ENCODE peak calls at places on chromosomes 1 and 21, in eight cellular contexts. One of them, this sample, is unnamed.

GRCh38 chr1:78839704-78840277 is 166.7 kb downstream of the ADGRL4 start:
- DNase-seq in GM20000: peak; percentile 37
- DNase-seq in GM12865: peak; percentile 50
- DNase-seq in pancreas: no peak
- DNase-seq in hepatocyte: peak; percentile 69
- DNase-seq in RWPE2: no peak
- DNase-seq in AG09319: no peak
- DNase-seq in fibroblast of lung: peak; percentile 19
- DNase-seq in this sample: no peak

GRCh38 chr1:214686497-214686896 is 83.5 kb downstream of the CENPF start:
- DNase-seq in GM20000: no peak
- DNase-seq in GM12865: no peak
- DNase-seq in pancreas: no peak
- DNase-seq in hepatocyte: no peak
- DNase-seq in RWPE2: no peak
- DNase-seq in AG09319: no peak
- DNase-seq in fibroblast of lung: no peak
- DNase-seq in this sample: no peak

GRCh38 chr1:224481601-224482000 is 47.0 kb upstream of the WDR26 start:
- DNase-seq in GM20000: no peak
- DNase-seq in GM12865: no peak
- DNase-seq in pancreas: no peak
- DNase-seq in hepatocyte: no peak
- DNase-seq in RWPE2: no peak
- DNase-seq in AG09319: no peak
- DNase-seq in fibroblast of lung: no peak
- DNase-seq in this sample: no peak

GRCh38 chr1:241840164-241840563 is 7.8 kb upstream of the EXO1 start:
- DNase-seq in GM20000: no peak
- DNase-seq in GM12865: no peak
- DNase-seq in pancreas: no peak
- DNase-seq in hepatocyte: no peak
- DNase-seq in RWPE2: no peak
- DNase-seq in AG09319: no peak
- DNase-seq in fibroblast of lung: no peak
- DNase-seq in this sample: no peak

GRCh38 chr1:4837752-4838151 is 183.3 kb downstream of the AJAP1 start:
- DNase-seq in GM20000: no peak
- DNase-seq in GM12865: no peak
- DNase-seq in pancreas: no peak
- DNase-seq in hepatocyte: no peak
- DNase-seq in RWPE2: no peak
- DNase-seq in AG09319: no peak
- DNase-seq in fibroblast of lung: no peak
- DNase-seq in this sample: no peak

GRCh38 chr1:160093069-160093395 is 5.4 kb downstream of the IGSF8 start:
- DNase-seq in GM20000: no peak
- DNase-seq in GM12865: no peak
- DNase-seq in pancreas: no peak
- DNase-seq in hepatocyte: no peak
- DNase-seq in RWPE2: no peak
- DNase-seq in AG09319: no peak
- DNase-seq in fibroblast of lung: no peak
- DNase-seq in this sample: no peak

GRCh38 chr21:31184462-31184861 is 146.2 kb upstream of the KRTAP19-8 start:
- DNase-seq in GM20000: peak; percentile 25
- DNase-seq in GM12865: no peak
- DNase-seq in pancreas: no peak
- DNase-seq in hepatocyte: no peak
- DNase-seq in RWPE2: no peak
- DNase-seq in AG09319: no peak
- DNase-seq in fibroblast of lung: no peak
- DNase-seq in this sample: no peak

GRCh38 chr1:241608379-241609033 is 31.7 kb downstream of the CHML start:
- DNase-seq in GM20000: no peak
- DNase-seq in GM12865: peak; percentile 22
- DNase-seq in pancreas: no peak
- DNase-seq in hepatocyte: no peak
- DNase-seq in RWPE2: no peak
- DNase-seq in AG09319: no peak
- DNase-seq in fibroblast of lung: peak; percentile 71
- DNase-seq in this sample: no peak

GRCh38 chr1:200314085-200314750 is 95.6 kb downstream of the ZNF281 start:
- DNase-seq in GM20000: no peak
- DNase-seq in GM12865: no peak
- DNase-seq in pancreas: no peak
- DNase-seq in hepatocyte: no peak
- DNase-seq in RWPE2: no peak
- DNase-seq in AG09319: no peak
- DNase-seq in fibroblast of lung: peak; percentile 78
- DNase-seq in this sample: no peak

GRCh38 chr1:12625276-12625675 is 7.3 kb upstream of the DHRS3 start:
- DNase-seq in GM20000: no peak
- DNase-seq in GM12865: no peak
- DNase-seq in pancreas: no peak
- DNase-seq in hepatocyte: no peak
- DNase-seq in RWPE2: no peak
- DNase-seq in AG09319: no peak
- DNase-seq in fibroblast of lung: no peak
- DNase-seq in this sample: no peak

GRCh38 chr1:8370046-8370881 is 52.4 kb downstream of the SLC45A1 start:
- DNase-seq in GM20000: no peak
- DNase-seq in GM12865: no peak
- DNase-seq in pancreas: no peak
- DNase-seq in hepatocyte: no peak
- DNase-seq in RWPE2: no peak
- DNase-seq in AG09319: no peak
- DNase-seq in fibroblast of lung: peak; percentile 83
- DNase-seq in this sample: no peak

GRCh38 chr1:3068400-3069361 is at the start of gene PRDM16:
- DNase-seq in GM20000: no peak
- DNase-seq in GM12865: peak; percentile 8
- DNase-seq in pancreas: peak; percentile 71
- DNase-seq in hepatocyte: peak; percentile 67
- DNase-seq in RWPE2: peak; percentile 55
- DNase-seq in AG09319: peak; percentile 4
- DNase-seq in fibroblast of lung: peak; percentile 69
- DNase-seq in this sample: no peak

GRCh38 chr1:182114627-182115023 is 53.1 kb upstream of the ZNF648 start:
- DNase-seq in GM20000: no peak
- DNase-seq in GM12865: no peak
- DNase-seq in pancreas: no peak
- DNase-seq in hepatocyte: no peak
- DNase-seq in RWPE2: no peak
- DNase-seq in AG09319: no peak
- DNase-seq in fibroblast of lung: no peak
- DNase-seq in this sample: no peak

GRCh38 chr1:177282976-177283375 is 112.2 kb downstream of the BRINP2 start:
- DNase-seq in GM20000: no peak
- DNase-seq in GM12865: no peak
- DNase-seq in pancreas: no peak
- DNase-seq in hepatocyte: no peak
- DNase-seq in RWPE2: no peak
- DNase-seq in AG09319: no peak
- DNase-seq in fibroblast of lung: no peak
- DNase-seq in this sample: no peak

GRCh38 chr21:19440792-19441494 is 1037.4 kb upstream of the TMPRSS15 start:
- DNase-seq in GM20000: no peak
- DNase-seq in GM12865: peak; percentile 15
- DNase-seq in pancreas: no peak
- DNase-seq in hepatocyte: no peak
- DNase-seq in RWPE2: no peak
- DNase-seq in AG09319: no peak
- DNase-seq in fibroblast of lung: no peak
- DNase-seq in this sample: no peak

GRCh38 chr1:100164226-100164625 is 13.8 kb downstream of the LRRC39 start:
- DNase-seq in GM20000: no peak
- DNase-seq in GM12865: no peak
- DNase-seq in pancreas: no peak
- DNase-seq in hepatocyte: no peak
- DNase-seq in RWPE2: no peak
- DNase-seq in AG09319: peak; percentile 76
- DNase-seq in fibroblast of lung: peak; percentile 75
- DNase-seq in this sample: no peak

GRCh38 chr1:117690230-117690629 is 84.4 kb downstream of the TENT5C start:
- DNase-seq in GM20000: no peak
- DNase-seq in GM12865: no peak
- DNase-seq in pancreas: no peak
- DNase-seq in hepatocyte: no peak
- DNase-seq in RWPE2: no peak
- DNase-seq in AG09319: no peak
- DNase-seq in fibroblast of lung: no peak
- DNase-seq in this sample: no peak

GRCh38 chr1:41361495-41362356 is 492 bp downstream of the FOXO6 start:
- DNase-seq in GM20000: peak; percentile 64
- DNase-seq in GM12865: peak; percentile 32
- DNase-seq in pancreas: peak; percentile 77
- DNase-seq in hepatocyte: peak; percentile 69
- DNase-seq in RWPE2: peak; percentile 59
- DNase-seq in AG09319: no peak
- DNase-seq in fibroblast of lung: no peak
- DNase-seq in this sample: no peak

GRCh38 chr1:212667223-212668139 is 32.2 kb downstream of the BATF3 start:
- DNase-seq in GM20000: peak; percentile 46
- DNase-seq in GM12865: peak; percentile 49
- DNase-seq in pancreas: no peak
- DNase-seq in hepatocyte: peak; percentile 64
- DNase-seq in RWPE2: no peak
- DNase-seq in AG09319: peak; percentile 88
- DNase-seq in fibroblast of lung: peak; percentile 94
- DNase-seq in this sample: no peak

GRCh38 chr1:212668477-212668876 is 31.2 kb downstream of the BATF3 start:
- DNase-seq in GM20000: no peak
- DNase-seq in GM12865: no peak
- DNase-seq in pancreas: no peak
- DNase-seq in hepatocyte: no peak
- DNase-seq in RWPE2: no peak
- DNase-seq in AG09319: no peak
- DNase-seq in fibroblast of lung: no peak
- DNase-seq in this sample: no peak

GRCh38 chr1:212669600-212669999 is 30.0 kb downstream of the BATF3 start:
- DNase-seq in GM20000: no peak
- DNase-seq in GM12865: no peak
- DNase-seq in pancreas: no peak
- DNase-seq in hepatocyte: no peak
- DNase-seq in RWPE2: no peak
- DNase-seq in AG09319: no peak
- DNase-seq in fibroblast of lung: no peak
- DNase-seq in this sample: no peak

GRCh38 chr1:212670301-212670700 is 29.3 kb downstream of the BATF3 start:
- DNase-seq in GM20000: no peak
- DNase-seq in GM12865: no peak
- DNase-seq in pancreas: no peak
- DNase-seq in hepatocyte: no peak
- DNase-seq in RWPE2: no peak
- DNase-seq in AG09319: no peak
- DNase-seq in fibroblast of lung: no peak
- DNase-seq in this sample: no peak

DNA sequence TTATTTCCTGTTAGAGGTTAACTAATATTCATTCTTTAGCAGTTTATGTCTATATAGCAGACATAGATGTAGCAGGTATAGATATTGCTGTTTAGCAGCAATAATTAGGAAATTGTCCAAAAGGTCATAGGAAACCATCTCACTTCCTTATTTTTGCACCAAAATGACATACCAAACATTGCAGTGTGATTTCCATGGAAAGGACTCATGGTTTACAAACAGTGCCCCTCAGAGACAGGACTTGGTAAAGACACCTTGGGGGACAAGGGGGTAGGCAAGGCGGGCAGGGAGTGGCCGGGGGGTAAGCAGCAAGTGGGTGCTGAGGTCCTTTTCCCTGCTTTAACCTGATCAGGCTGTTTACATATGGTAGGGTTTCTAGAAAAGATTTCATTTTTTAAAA is 30.5 kb downstream of the BATF3 start:
- DNase-seq in GM20000: no peak
- DNase-seq in GM12865: peak; percentile 41
- DNase-seq in pancreas: no peak
- DNase-seq in hepatocyte: no peak
- DNase-seq in RWPE2: no peak
- DNase-seq in AG09319: no peak
- DNase-seq in fibroblast of lung: peak; percentile 9
- DNase-seq in this sample: peak; percentile 50
- TF ChIP-seq CTCF in GM20000: no peak
- TF ChIP-seq CTCF in GM12865: peak; percentile 22
- TF ChIP-seq CTCF in pancreas: no peak
- TF ChIP-seq CTCF in hepatocyte: peak; percentile 14
- TF ChIP-seq CTCF in RWPE2: no peak
- TF ChIP-seq CTCF in AG09319: peak; percentile 28
- TF ChIP-seq CTCF in fibroblast of lung: peak; percentile 25
- TF ChIP-seq CTCF in this sample: peak; percentile 44

GRCh38 chr1:36096500-36097412 is 8.1 kb downstream of the ADPRS start:
- DNase-seq in GM20000: no peak
- DNase-seq in GM12865: no peak
- DNase-seq in pancreas: no peak
- DNase-seq in hepatocyte: peak; percentile 44
- DNase-seq in RWPE2: no peak
- DNase-seq in AG09319: no peak
- DNase-seq in fibroblast of lung: no peak
- DNase-seq in this sample: no peak
- TF ChIP-seq CTCF in GM20000: no peak
- TF ChIP-seq CTCF in GM12865: peak; percentile 8
- TF ChIP-seq CTCF in pancreas: no peak
- TF ChIP-seq CTCF in hepatocyte: peak; percentile 26
- TF ChIP-seq CTCF in RWPE2: peak; percentile 31
- TF ChIP-seq CTCF in AG09319: peak; percentile 14
- TF ChIP-seq CTCF in fibroblast of lung: no peak
- TF ChIP-seq CTCF in this sample: no peak

DNA sequence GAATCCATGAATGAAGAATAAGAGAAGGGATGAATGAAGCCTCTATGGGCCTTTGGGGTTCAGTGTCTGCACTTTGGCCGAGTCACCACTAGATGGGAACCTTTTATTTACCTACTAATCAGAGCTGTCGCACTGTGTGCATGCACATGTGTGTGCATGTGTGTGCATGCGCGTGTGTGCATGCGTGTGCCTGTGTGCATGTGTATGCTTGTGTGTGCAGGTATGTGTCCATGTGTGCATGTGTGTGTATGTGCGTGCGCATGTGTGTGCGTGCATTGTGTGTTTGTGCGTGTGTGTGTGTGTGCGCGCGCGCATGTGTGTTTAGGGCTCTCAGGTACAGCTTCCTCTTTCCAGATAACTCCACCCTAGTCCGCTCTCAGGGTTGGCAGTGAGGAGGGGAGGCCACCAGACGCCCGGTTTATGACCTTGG is 20.4 kb upstream of the UBXN10 start:
- DNase-seq in GM20000: no peak
- DNase-seq in GM12865: peak; percentile 26
- DNase-seq in pancreas: no peak
- DNase-seq in hepatocyte: no peak
- DNase-seq in RWPE2: no peak
- DNase-seq in AG09319: no peak
- DNase-seq in fibroblast of lung: no peak
- DNase-seq in this sample: no peak
- TF ChIP-seq CTCF in GM20000: no peak
- TF ChIP-seq CTCF in GM12865: peak; percentile 47
- TF ChIP-seq CTCF in pancreas: no peak
- TF ChIP-seq CTCF in hepatocyte: peak; percentile 13
- TF ChIP-seq CTCF in RWPE2: peak; percentile 50
- TF ChIP-seq CTCF in AG09319: peak; percentile 21
- TF ChIP-seq CTCF in fibroblast of lung: peak; percentile 7
- TF ChIP-seq CTCF in this sample: peak; percentile 10

GRCh38 chr1:235079443-235079967 is 49.1 kb downstream of the TOMM20 start:
- DNase-seq in GM20000: no peak
- DNase-seq in GM12865: peak; percentile 85
- DNase-seq in pancreas: peak; percentile 87
- DNase-seq in hepatocyte: peak; percentile 77
- DNase-seq in RWPE2: peak; percentile 93
- DNase-seq in AG09319: no peak
- DNase-seq in fibroblast of lung: peak; percentile 84
- DNase-seq in this sample: no peak
- TF ChIP-seq CTCF in GM20000: no peak
- TF ChIP-seq CTCF in GM12865: no peak
- TF ChIP-seq CTCF in pancreas: no peak
- TF ChIP-seq CTCF in hepatocyte: no peak
- TF ChIP-seq CTCF in RWPE2: no peak
- TF ChIP-seq CTCF in AG09319: no peak
- TF ChIP-seq CTCF in fibroblast of lung: no peak
- TF ChIP-seq CTCF in this sample: no peak

This sample was measured in D721Med.